ENCODE peak calls at places on chromosome 4, in five cellular contexts. S, X, K, U and C are unnamed samples.

GRCh38 chr4:104262678-104263077 is 232.0 kb downstream of the CXXC4 start:
- DNase-seq in X (no peak), U (no peak), S (no peak), K (no peak), C (no peak)

GRCh38 chr4:66930216-66930615 is 615.1 kb downstream of the CENPC start:
- DNase-seq in S (no peak), X (no peak), K (no peak), U (peak), C (no peak)

GRCh38 chr4:180059216-180059881 is 2183.9 kb upstream of the TENM3 start:
- DNase-seq in X (peak), K (no peak), S (peak), U (peak), C (no peak)

GRCh38 chr4:101707596-101707995 is 82.9 kb upstream of the BANK1 start:
- DNase-seq in X (no peak), S (no peak), K (no peak), U (no peak), C (no peak)

GRCh38 chr4:132316738-132317137 is 832.4 kb upstream of the PCDH10 start:
- DNase-seq in U (no peak), K (no peak), S (no peak), X (no peak), C (no peak)

GRCh38 chr4:145770124-145770523 is 90.2 kb downstream of the C4orf51 start:
- DNase-seq in K (no peak), U (no peak), S (no peak), X (no peak), C (no peak)

GRCh38 chr4:87030606-87031441 is 96.0 kb downstream of the AFF1 start:
- DNase-seq in K (no peak), U (peak), S (peak), X (no peak), C (no peak)

GRCh38 chr4:3168029-3168428 is 80.9 kb upstream of the MSANTD1 start:
- DNase-seq in K (no peak), X (no peak), S (peak), U (no peak), C (no peak)

GRCh38 chr4:74365761-74366160 is 816 bp downstream of the EREG start:
- DNase-seq in U (peak), S (peak), K (no peak), X (no peak), C (no peak)

GRCh38 chr4:177201614-177202013 is 108.1 kb upstream of the NEIL3 start:
- DNase-seq in U (no peak), K (no peak), X (no peak), S (no peak), C (no peak)

GRCh38 chr4:110510955-110511544 is 35.1 kb downstream of the ENPEP start:
- DNase-seq in K (no peak), U (peak), S (peak), X (no peak), C (no peak)

GRCh38 chr4:16598241-16599224 is 299.9 kb downstream of the LDB2 start:
- DNase-seq in U (no peak), K (no peak), S (peak), X (no peak), C (no peak)

GRCh38 chr4:64682481-64682880 is 273.2 kb upstream of the TECRL start:
- DNase-seq in K (no peak), S (no peak), X (no peak), U (no peak), C (no peak)

GRCh38 chr4:11618666-11619282 is 190.1 kb upstream of the HS3ST1 start:
- DNase-seq in K (no peak), X (no peak), U (no peak), S (no peak), C (no peak)

GRCh38 chr4:74125072-74125471 is 26.1 kb upstream of the CXCL2 start:
- DNase-seq in X (no peak), S (no peak), K (no peak), U (no peak), C (no peak)

GRCh38 chr4:44415251-44415650 is 33.4 kb downstream of the KCTD8 start:
- DNase-seq in K (no peak), X (no peak), U (no peak), S (no peak), C (no peak)

GRCh38 chr4:151912626-151913025 is 151.8 kb upstream of the GATB start:
- DNase-seq in S (no peak), X (no peak), K (no peak), U (no peak), C (no peak)

GRCh38 chr4:179804440-179804839 is 2362.2 kb upstream of the AGA start:
- DNase-seq in X (no peak), K (no peak), U (no peak), S (peak), C (no peak)

GRCh38 chr4:8731364-8731763 is 138.8 kb downstream of the CPZ start:
- DNase-seq in K (peak), U (no peak), X (no peak), S (no peak), C (no peak)

GRCh38 chr4:140839888-140840790 is 84.0 kb upstream of the TBC1D9 start:
- DNase-seq in K (no peak), U (no peak), S (no peak), X (no peak), C (no peak)

GRCh38 chr4:152983221-152983620 is 47.1 kb downstream of the FHDC1 start:
- DNase-seq in K (peak), X (peak), U (no peak), S (no peak), C (no peak)

GRCh38 chr4:132269303-132269990 is 879.6 kb upstream of the PCDH10 start:
- DNase-seq in U (no peak), S (no peak), X (no peak), K (no peak), C (no peak)

GRCh38 chr4:126778348-126778747 is 854.4 kb upstream of the INTU start:
- DNase-seq in K (no peak), S (peak), X (no peak), U (peak), C (no peak)

GRCh38 chr4:54482529-54482961 is 175.2 kb upstream of the KIT start:
- DNase-seq in U (no peak), S (no peak), X (no peak), K (no peak), C (no peak)

GRCh38 chr4:52037730-52038108 is 380 bp downstream of the SGCB start:
- DNase-seq in K (no peak), X (peak), U (peak), S (peak), C (no peak)

GRCh38 chr4:112807999-112808398 is 171.1 kb downstream of the LARP7 start:
- DNase-seq in S (no peak), K (no peak), U (peak), X (no peak), C (no peak)

GRCh38 chr4:61231421-61231820 is 31.3 kb downstream of the ADGRL3 start:
- DNase-seq in X (no peak), S (no peak), U (no peak), K (no peak), C (no peak)

DNA sequence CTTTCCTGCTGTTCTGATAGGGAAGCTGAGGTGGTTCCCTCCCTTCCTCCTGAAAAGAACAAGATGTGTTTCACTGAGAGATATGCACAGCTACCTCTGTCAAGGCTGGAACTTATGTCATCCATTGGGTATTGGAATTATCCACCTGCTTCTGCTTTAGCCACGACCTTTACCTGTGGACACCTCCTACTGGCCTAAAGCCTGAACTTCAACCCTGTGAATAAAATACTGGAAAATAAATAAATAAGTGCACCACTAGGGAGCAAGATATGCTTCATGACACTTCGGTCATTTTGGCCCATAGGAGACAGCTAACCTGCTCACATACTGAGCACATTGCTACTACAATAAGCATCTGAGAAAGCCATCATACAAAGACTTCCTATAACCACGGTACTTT is 419.9 kb upstream of the NWD2 start:
- DNase-seq in X (no peak), U (no peak), K (no peak), S (no peak), C (no peak)
- TF ChIP-seq CTCF in X (peak), U (no peak), K (no peak), S (no peak), C (no peak)

GRCh38 chr4:176150283-176150682 is 45.1 kb downstream of the SPATA4 start:
- DNase-seq in K (no peak), U (peak), S (peak), X (no peak), C (no peak)
- TF ChIP-seq CTCF in K (no peak), U (peak), S (peak), X (no peak), C (no peak)

GRCh38 chr4:100188829-100189228 is 1.4 kb downstream of the DDIT4L start:
- DNase-seq in X (no peak), S (no peak), K (no peak), U (no peak), C (no peak)

GRCh38 chr4:100184787-100185186 is 5.5 kb downstream of the DDIT4L start:
- DNase-seq in X (no peak), S (no peak), K (no peak), U (no peak), C (no peak)

GRCh38 chr4:100190643-100191600 is 654 bp upstream of the DDIT4L start:
- DNase-seq in U (peak), K (no peak), X (peak), S (peak), C (no peak)

GRCh38 chr4:100189820-100190642 is at the start of gene DDIT4L:
- DNase-seq in X (peak), S (peak), K (peak), U (peak), C (no peak)

GRCh38 chr4:100187781-100188180 is 2.5 kb downstream of the DDIT4L start:
- DNase-seq in X (no peak), U (no peak), K (no peak), S (no peak), C (no peak)
- TF ChIP-seq CTCF in X (no peak), U (no peak), K (no peak), S (no peak), C (no peak)

GRCh38 chr4:71188197-71188625 is 150.6 kb upstream of the SLC4A4 start:
- DNase-seq in X (peak), U (no peak), S (peak), K (no peak), C (no peak)
- TF ChIP-seq CTCF in X (no peak), U (no peak), S (no peak), K (no peak), C (no peak)

DNA sequence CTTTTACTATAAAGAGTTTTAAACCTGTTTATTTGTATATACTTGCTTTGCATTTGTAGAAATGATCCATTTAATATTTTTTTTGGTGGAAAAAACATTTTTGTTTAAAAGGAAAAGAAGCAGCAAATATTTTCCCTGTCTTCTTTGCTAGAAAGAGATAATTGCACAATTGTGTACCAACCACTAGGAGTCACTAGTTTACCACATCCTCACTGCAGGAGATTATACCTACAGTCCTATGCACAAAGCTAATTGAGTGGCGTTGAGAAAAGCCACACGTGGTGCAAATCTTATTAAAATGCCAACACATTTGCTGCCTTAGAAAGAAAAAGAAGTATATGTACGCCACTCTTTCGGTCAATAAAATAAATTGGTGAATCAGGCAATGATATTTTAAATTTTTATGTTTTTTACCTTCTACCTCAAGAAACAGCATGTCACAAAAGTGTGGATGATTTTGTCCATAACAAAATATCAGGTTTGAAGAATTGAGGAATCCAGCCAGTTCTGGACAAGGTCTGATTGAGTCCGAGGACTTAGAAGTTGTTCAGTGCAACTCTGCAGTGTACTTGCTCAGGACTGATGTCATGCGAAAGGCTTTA is 102.9 kb downstream of the GRXCR1 start:
- DNase-seq in S (peak), X (no peak), U (peak), K (no peak), C (no peak)
- TF ChIP-seq CTCF in S (peak), X (peak), U (peak), K (no peak), C (no peak)

GRCh38 chr4:23962462-23962861 is 72.6 kb upstream of the PPARGC1A start:
- DNase-seq in X (no peak), S (no peak), K (no peak), U (no peak), C (no peak)

GRCh38 chr4:23969635-23970034 is 79.8 kb upstream of the PPARGC1A start:
- DNase-seq in S (no peak), X (no peak), K (no peak), U (no peak), C (no peak)

GRCh38 chr4:23970193-23970850 is 80.5 kb upstream of the PPARGC1A start:
- DNase-seq in K (no peak), X (no peak), S (peak), U (no peak), C (no peak)

GRCh38 chr4:23967281-23967680 is 77.4 kb upstream of the PPARGC1A start:
- DNase-seq in K (no peak), S (no peak), U (no peak), X (no peak), C (no peak)

DNA sequence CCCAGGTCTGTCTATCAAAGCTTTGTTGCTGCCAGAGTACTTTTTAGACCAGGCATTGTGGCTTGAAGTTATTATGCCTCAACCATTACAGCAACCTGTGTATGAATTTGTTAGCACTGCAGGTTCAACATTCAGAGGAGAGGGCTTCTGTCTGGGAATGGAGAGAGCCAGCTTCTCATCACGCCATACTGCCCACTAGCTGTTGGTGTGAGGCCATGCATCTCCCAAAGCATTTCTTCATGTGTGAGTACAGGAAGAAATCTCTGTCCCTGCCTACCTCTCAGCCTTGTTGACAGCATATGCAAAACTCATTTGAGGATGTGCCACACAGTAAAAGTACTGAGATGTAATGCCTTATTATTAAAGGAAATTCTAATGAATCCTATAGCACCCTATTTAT is 76.9 kb upstream of the PPARGC1A start:
- DNase-seq in K (no peak), U (peak), X (no peak), S (peak), C (no peak)
- TF ChIP-seq CTCF in K (no peak), U (peak), X (peak), S (peak), C (no peak)

GRCh38 chr4:83486457-83487129 is 1.7 kb upstream of the ABRAXAS1 start:
- DNase-seq in X (no peak), U (no peak), S (no peak), K (no peak), C (no peak)

GRCh38 chr4:83489711-83490326 is 4.9 kb upstream of the ABRAXAS1 start:
- DNase-seq in S (no peak), U (no peak), X (no peak), K (no peak), C (no peak)

DNA sequence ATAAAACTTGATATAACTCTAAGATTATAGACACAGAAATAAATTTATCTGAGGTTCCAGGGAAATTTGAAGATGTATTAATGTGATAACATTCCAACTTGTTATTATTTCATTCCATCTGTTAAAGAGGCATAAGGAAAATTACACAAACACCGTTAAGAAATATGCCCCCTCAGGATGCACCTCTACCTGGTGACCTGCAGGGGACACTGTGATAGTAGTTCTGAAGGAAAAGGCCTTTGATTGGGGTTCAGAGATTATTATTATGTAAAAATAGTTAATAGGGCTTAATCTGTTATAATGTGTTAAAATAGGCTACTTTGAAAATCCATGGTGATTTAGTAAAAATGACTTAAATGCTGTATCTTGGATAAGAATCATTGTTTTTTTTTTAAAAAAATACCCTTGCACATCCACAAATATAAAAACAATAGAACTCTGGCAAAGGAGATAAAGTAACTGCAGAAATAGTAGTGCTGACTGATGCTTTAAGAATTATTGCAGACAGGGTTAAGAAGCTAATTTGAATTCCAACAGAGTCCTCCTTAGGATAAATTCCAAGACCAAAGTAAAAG is 6.1 kb upstream of the ABRAXAS1 start:
- DNase-seq in X (peak), U (peak), S (peak), K (no peak), C (no peak)
- TF ChIP-seq CTCF in X (peak), U (peak), S (peak), K (no peak), C (no peak)

GRCh38 chr4:115851918-115852766 is 738.7 kb upstream of the NDST4 start:
- DNase-seq in U (peak), K (peak), S (no peak), X (peak), C (no peak)
- TF ChIP-seq CTCF in U (peak), K (no peak), S (no peak), X (peak), C (no peak)